ENCODE peak calls at places on chromosomes 16 and 17, in four cellular contexts. T is pancreas, J is ovary, U is body of pancreas. G is an unnamed sample.

GRCh38 chr17:49759203-49759602 is 4.7 kb downstream of the FAM117A start:
- DNase-seq in J (no peak), U (no peak), T (no peak), G (no peak)

GRCh38 chr17:17351901-17352781 is 49.0 kb downstream of the NT5M start:
- DNase-seq in U (no peak), T (no peak), J (no peak), G (no peak)

GRCh38 chr16:12097523-12098428 is 121.2 kb downstream of the SNX29 start:
- DNase-seq in U (no peak), J (peak; percentile 82), T (no peak), G (peak; percentile 27)

GRCh38 chr16:7185689-7186088 is 147.0 kb upstream of the RBFOX1 start:
- DNase-seq in U (no peak), T (no peak), J (no peak), G (no peak)

GRCh38 chr17:30915833-30916611 is 5.7 kb upstream of the ADAP2 start:
- DNase-seq in J (no peak), U (no peak), T (no peak), G (no peak)

GRCh38 chr17:73498176-73498575 is 146.1 kb downstream of the SDK2 start:
- DNase-seq in U (no peak), J (no peak), T (no peak), G (no peak)

GRCh38 chr16:17138801-17139200 is 332.0 kb downstream of the XYLT1 start:
- DNase-seq in U (no peak), J (no peak), T (no peak), G (no peak)

GRCh38 chr17:20302191-20302917 is 165.0 kb downstream of the LGALS9B start:
- DNase-seq in U (no peak), J (peak; percentile 51), T (no peak), G (no peak)

GRCh38 chr17:74412581-74412980 is 19.3 kb upstream of the GPRC5C start:
- DNase-seq in U (no peak), J (no peak), T (no peak), G (no peak)

GRCh38 chr16:85098565-85098964 is 13.7 kb downstream of the CIBAR2 start:
- DNase-seq in T (no peak), J (no peak), U (no peak), G (no peak)

GRCh38 chr17:43669971-43670644 is 8.4 kb upstream of the MEOX1 start:
- DNase-seq in J (no peak), U (no peak), T (no peak), G (no peak)

GRCh38 chr17:72122668-72123495 is 2.1 kb downstream of the SOX9 start:
- DNase-seq in T (no peak), U (peak; percentile 30), J (no peak), G (no peak)

GRCh38 chr17:7132511-7133094 is 18.0 kb upstream of the ASGR2 start:
- DNase-seq in T (no peak), U (no peak), J (no peak), G (no peak)

GRCh38 chr16:89452925-89453324 is 37.4 kb downstream of the ANKRD11 start:
- DNase-seq in U (no peak), T (no peak), J (no peak), G (no peak)

GRCh38 chr16:9258423-9259051 is 167.1 kb downstream of the HAPSTR1 start:
- DNase-seq in J (no peak), T (peak; percentile 39), U (peak; percentile 66), G (no peak)

GRCh38 chr16:35146723-35147458 is 1687.5 kb downstream of the TP53TG3F start:
- DNase-seq in J (no peak), T (no peak), U (no peak), G (peak; percentile 22)
- H3K9me3 ChIP-seq in J (no peaks in the 10 kb centered on the region), T (no peaks in the 10 kb centered on the region), U (no peaks in the 10 kb centered on the region), G (peaks cover 7% of the 10 kb centered on the region)

DNA sequence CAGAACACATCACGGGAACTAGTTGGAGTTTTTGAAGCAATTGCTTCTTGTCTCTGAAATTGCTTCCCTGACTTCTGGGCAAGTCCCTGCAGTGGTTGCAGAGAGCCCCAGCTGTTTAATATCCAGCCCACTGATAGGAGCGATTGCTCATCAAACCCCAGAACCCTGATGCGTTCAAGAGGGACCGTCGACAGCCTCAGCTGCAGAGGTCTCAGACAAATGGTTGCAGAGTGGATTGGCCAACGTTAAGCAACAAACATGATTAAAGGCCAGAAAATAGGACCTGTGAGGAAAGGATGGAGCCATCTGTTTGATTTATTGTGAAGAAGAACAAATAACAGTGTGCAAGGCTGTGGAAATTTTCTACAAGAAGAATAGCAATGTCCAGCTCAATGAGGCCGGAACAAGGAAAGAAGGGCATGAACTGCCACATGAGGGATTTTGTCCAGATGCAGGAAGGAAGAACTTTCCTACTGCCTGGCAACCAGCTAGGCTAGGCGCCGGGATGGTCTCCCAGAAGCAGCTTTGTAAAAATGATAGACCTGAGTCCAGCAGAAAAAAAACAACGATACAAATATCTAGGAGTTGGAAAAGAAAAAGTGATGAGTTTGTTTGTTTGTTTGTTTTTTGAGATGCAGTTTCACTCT is 138.4 kb upstream of the DNAH9 start:
- DNase-seq in U (no peak), J (no peak), T (no peak), G (no peak)
- H3K9me3 ChIP-seq in U (no peaks in the 10 kb centered on the region), J (no peaks in the 10 kb centered on the region), T (no peaks in the 10 kb centered on the region), G (no peaks in the 10 kb centered on the region)

DNA sequence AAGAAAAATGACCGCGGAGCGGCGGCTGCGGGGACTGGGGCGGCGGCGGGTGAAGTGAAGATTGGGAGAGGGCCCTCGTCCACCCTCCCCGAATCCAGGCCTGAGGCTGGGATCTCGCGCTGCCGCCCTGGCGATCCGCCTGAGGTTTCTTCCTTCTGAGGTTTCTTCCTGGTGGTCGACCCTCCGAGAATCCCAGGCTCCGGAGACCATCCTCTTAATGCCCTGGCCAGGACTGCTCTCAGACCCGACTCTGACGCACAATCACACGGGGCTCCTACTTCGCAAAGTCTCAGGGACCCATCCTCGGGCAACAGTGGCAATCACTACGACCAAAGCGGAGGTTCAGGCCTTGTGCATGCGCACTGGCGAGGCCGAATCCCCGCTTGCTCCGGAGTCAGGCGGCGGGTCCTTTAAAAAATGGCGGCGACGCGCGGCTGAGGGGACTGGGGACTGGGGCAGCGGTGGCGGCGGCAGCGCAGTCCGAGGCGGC is 18.0 kb upstream of the KCNJ18 start:
- DNase-seq in J (no peak), T (no peak), U (no peak), G (no peak)
- H3K9me3 ChIP-seq in J (no peaks in the 10 kb centered on the region), T (no peaks in the 10 kb centered on the region), U (no peaks in the 10 kb centered on the region), G (no peaks in the 10 kb centered on the region)

GRCh38 chr16:31664683-31665482 is 137.2 kb downstream of the AHSP start:
- DNase-seq in J (no peak), U (no peak), T (no peak), G (no peak)
- H3K9me3 ChIP-seq in J (no peaks in the 10 kb centered on the region), U (peaks cover 4% of the 10 kb centered on the region), T (no peaks in the 10 kb centered on the region), G (no peaks in the 10 kb centered on the region)

GRCh38 chr16:35188288-35189155 is 1729.1 kb downstream of the TP53TG3F start:
- DNase-seq in J (no peak), U (no peak), T (no peak), G (peak; percentile 34)
- H3K9me3 ChIP-seq in J (no peaks in the 10 kb centered on the region), U (no peaks in the 10 kb centered on the region), T (no peaks in the 10 kb centered on the region), G (no peaks in the 10 kb centered on the region)